ENCODE peak calls at places on chromosomes 1 and 21, in four cellular contexts. E is G401, F is ELF-1, M is NCI-H69. I is an unnamed sample.

GRCh38 chr1:178101654-178102053 is 7.8 kb downstream of the RASAL2 start:
- DNase-seq in E (no peak), F (no peak), M (no peak), I (no peak)

GRCh38 chr1:93150729-93151128 is 29.5 kb downstream of the TMED5 start:
- DNase-seq in E (no peak), F (no peak), M (no peak), I (no peak)

GRCh38 chr1:99738858-99739465 is 27.5 kb downstream of the FRRS1 start:
- DNase-seq in E (no peak), F (no peak), M (peak; percentile 34), I (no peak)

GRCh38 chr1:7629465-7630195 is 141.5 kb upstream of the VAMP3 start:
- DNase-seq in E (no peak), F (no peak), M (no peak), I (no peak)

GRCh38 chr1:29120955-29121485 is 2.7 kb downstream of the TMEM200B start:
- DNase-seq in E (no peak), F (peak; percentile 89), M (peak; percentile 44), I (peak; percentile 85)

GRCh38 chr1:241658081-241658793 is 6.2 kb downstream of the WDR64 start:
- DNase-seq in E (no peak), F (no peak), M (no peak), I (no peak)

GRCh38 chr1:15968172-15968571 is 7.7 kb downstream of the ZBTB17 start:
- DNase-seq in E (no peak), F (no peak), M (no peak), I (no peak)

GRCh38 chr1:11751087-11751486 is 10.9 kb upstream of the C1orf167 start:
- DNase-seq in E (no peak), F (no peak), M (no peak), I (no peak)

GRCh38 chr1:244397086-244397485 is 54.6 kb downstream of the ADSS2 start:
- DNase-seq in E (no peak), F (no peak), M (peak; percentile 16), I (no peak)

GRCh38 chr1:88462481-88463261 is 221.4 kb upstream of the PKN2 start:
- DNase-seq in E (no peak), F (peak; percentile 54), M (peak; percentile 54), I (no peak)

GRCh38 chr21:44349847-44350772 is 3.3 kb upstream of the TRPM2 start:
- DNase-seq in E (peak; percentile 39), F (no peak), M (no peak), I (no peak)

GRCh38 chr1:212977781-212978645 is 27.7 kb downstream of the VASH2 start:
- DNase-seq in E (no peak), F (no peak), M (peak; percentile 37), I (no peak)

GRCh38 chr1:175844877-175845276 is 101.5 kb upstream of the TNR start:
- DNase-seq in E (no peak), F (no peak), M (no peak), I (no peak)

GRCh38 chr1:152906023-152906565 is 2.3 kb upstream of the IVL start:
- DNase-seq in E (no peak), F (peak; percentile 4), M (no peak), I (no peak)

GRCh38 chr1:79792212-79792575 is 785.7 kb upstream of the ADGRL4 start:
- DNase-seq in E (no peak), F (no peak), M (no peak), I (no peak)

GRCh38 chr1:207892764-207893163 is 18.2 kb downstream of the CD34 start:
- DNase-seq in E (no peak), F (no peak), M (no peak), I (no peak)

GRCh38 chr1:37797750-37798345 is 4.2 kb downstream of the MANEAL start:
- DNase-seq in E (no peak), F (no peak), M (no peak), I (no peak)

GRCh38 chr1:153922076-153922837 is 515 bp downstream of the GATAD2B start:
- DNase-seq in E (peak; percentile 27), F (peak; percentile 47), M (peak; percentile 95), I (no peak)

GRCh38 chr1:39128959-39129358 is 75.5 kb upstream of the MACF1 start:
- DNase-seq in E (no peak), F (peak; percentile 39), M (peak; percentile 66), I (no peak)

GRCh38 chr1:183285746-183286145 is 99.7 kb downstream of the LAMC2 start:
- DNase-seq in E (no peak), F (no peak), M (no peak), I (no peak)

GRCh38 chr1:208977861-208978260 is 605.7 kb upstream of the CAMK1G start:
- DNase-seq in E (no peak), F (no peak), M (no peak), I (no peak)

GRCh38 chr21:19049567-19049966 is 646.0 kb upstream of the TMPRSS15 start:
- DNase-seq in E (peak; percentile 49), F (no peak), M (peak; percentile 14), I (no peak)

GRCh38 chr1:85078903-85079302 is 30.6 kb upstream of the MCOLN3 start:
- DNase-seq in E (no peak), F (no peak), M (no peak), I (no peak)

GRCh38 chr1:91014475-91014874 is 7.4 kb downstream of the ZNF644 start:
- DNase-seq in E (no peak), F (no peak), M (no peak), I (no peak)

GRCh38 chr1:54328117-54328636 is 78.0 kb downstream of the SSBP3 start:
- DNase-seq in E (no peak), F (no peak), M (no peak), I (no peak)

GRCh38 chr21:45248893-45249381 is 38.8 kb downstream of the POFUT2 start:
- DNase-seq in E (peak; percentile 40), F (no peak), M (no peak), I (peak; percentile 62)

GRCh38 chr1:51878307-51878615 is 266 bp downstream of the NRDC start:
- DNase-seq in E (no peak), F (no peak), M (no peak), I (no peak)

GRCh38 chr1:23634840-23635642 is 56.6 kb upstream of the RPL11 start:
- DNase-seq in E (peak; percentile 52), F (peak; percentile 76), M (peak; percentile 67), I (no peak)

GRCh38 chr1:21175670-21176581 is 771 bp downstream of the EIF4G3 start:
- DNase-seq in E (peak; percentile 61), F (peak; percentile 39), M (peak; percentile 62), I (peak; percentile 91)

GRCh38 chr1:228141871-228142615 is 2.0 kb downstream of the GUK1 start:
- DNase-seq in E (no peak), F (no peak), M (peak; percentile 69), I (peak; percentile 82)

GRCh38 chr21:34020005-34020847 is 53.2 kb upstream of the MRPS6 start:
- DNase-seq in E (peak; percentile 69), F (peak; percentile 40), M (peak; percentile 99), I (no peak)

GRCh38 chr1:118821801-118822200 is 166.3 kb downstream of the TBX15 start:
- DNase-seq in E (no peak), F (no peak), M (no peak), I (no peak)

GRCh38 chr1:172144445-172145060 is 275.9 kb upstream of the C1orf105 start:
- DNase-seq in E (peak; percentile 63), F (peak; percentile 36), M (peak; percentile 91), I (peak; percentile 71)

GRCh38 chr1:168498159-168498609 is 45.6 kb downstream of the XCL2 start:
- DNase-seq in E (no peak), F (no peak), M (peak; percentile 57), I (no peak)

GRCh38 chr1:173329747-173330146 is 122.6 kb upstream of the TNFSF4 start:
- DNase-seq in E (no peak), F (no peak), M (no peak), I (no peak)

GRCh38 chr1:61743432-61743705 is 1.1 kb downstream of the PATJ start:
- DNase-seq in E (no peak), F (no peak), M (peak; percentile 32), I (no peak)

GRCh38 chr1:58074702-58075578 is 471.6 kb downstream of the OMA1 start:
- DNase-seq in E (no peak), F (no peak), M (no peak), I (no peak)

GRCh38 chr1:25083481-25084345 is 148.6 kb downstream of the SYF2 start:
- DNase-seq in E (no peak), F (no peak), M (no peak), I (peak; percentile 33)

GRCh38 chr1:1426961-1427934 is 6.2 kb upstream of the ANKRD65 start:
- DNase-seq in E (no peak), F (no peak), M (peak; percentile 51), I (peak; percentile 59)

GRCh38 chr1:210681158-210681557 is 352.5 kb downstream of the HHAT start:
- DNase-seq in E (no peak), F (no peak), M (no peak), I (no peak)

I was measured in spleen.